ENCODE peak calls at places on chromosomes 7 and 10, in six cellular contexts. V is H7, E is NCI-H1105 treated with DMSO at 0.1 percent for 48 hours, N is hypothalamus, A is choroid plexus epithelial cell, I is pons. F is an unnamed sample.

GRCh38 chr10:128178319-128178937 is 52.2 kb upstream of the MKI67 start:
- DNase-seq in V (peak), E (no peak), N (no peak), A (peak), I (no peak), F (no peak)

GRCh38 chr10:69994262-69994661 is 58.4 kb upstream of the MACROH2A2 start:
- DNase-seq in V (peak), E (no peak), N (no peak), A (peak), I (peak), F (peak)

GRCh38 chr10:124323806-124324205 is 94.9 kb downstream of the OAT start:
- DNase-seq in V (no peak), E (no peak), N (no peak), A (no peak), I (no peak), F (no peak)

GRCh38 chr10:44906476-44906875 is 4.7 kb upstream of the TMEM72 start:
- DNase-seq in V (no peak), E (no peak), N (no peak), A (no peak), I (no peak), F (no peak)

GRCh38 chr10:43048301-43049051 is 28.4 kb upstream of the RET start:
- DNase-seq in V (no peak), E (no peak), N (no peak), A (peak), I (no peak), F (no peak)

GRCh38 chr10:95440756-95441546 is 120.2 kb downstream of the SORBS1 start:
- DNase-seq in V (no peak), E (peak), N (no peak), A (no peak), I (no peak), F (no peak)

GRCh38 chr10:122786269-122786668 is 59.4 kb downstream of the CUZD1 start:
- DNase-seq in V (peak), E (no peak), N (no peak), A (peak), I (peak), F (peak)

GRCh38 chr7:38107486-38107893 is 70.6 kb upstream of the STARD3NL start:
- DNase-seq in V (peak), E (peak), N (peak), A (peak), I (peak), F (peak)

GRCh38 chr10:123301077-123301875 is 147.1 kb downstream of the BUB3 start:
- DNase-seq in V (peak), E (no peak), N (peak), A (no peak), I (peak), F (peak)